ENCODE peak calls at places on chromosomes 5 and 9, in four cellular contexts. S is left lung, X is left ventricle myocardium inferior, I is WERI-Rb-1. J is an unnamed sample.

GRCh38 chr5:172796306-172796705 is 25.3 kb upstream of the DUSP1 start:
- DNase-seq in I (no peak), X (no peak), S (no peak), J (no peak)

GRCh38 chr5:151079838-151080619 is 805 bp downstream of the TNIP1 start:
- DNase-seq in S (no peak), X (no peak), I (no peak), J (peak; percentile 85)

GRCh38 chr5:136023935-136024645 is 4.7 kb upstream of the TGFBI start:
- DNase-seq in I (no peak), S (no peak), X (no peak), J (no peak)

GRCh38 chr9:132562313-132562588 is 20.2 kb upstream of the BARHL1 start:
- DNase-seq in I (no peak), S (no peak), X (no peak), J (no peak)

GRCh38 chr5:96934291-96934694 is 1.6 kb upstream of the LNPEP start:
- DNase-seq in S (no peak), X (no peak), I (no peak), J (peak; percentile 15)

GRCh38 chr9:34380511-34381315 is 4.0 kb upstream of the MYORG start:
- DNase-seq in I (no peak), X (peak; percentile 84), S (peak; percentile 95), J (peak; percentile 91)

GRCh38 chr5:14144586-14145355 is 1.6 kb downstream of the TRIO start:
- DNase-seq in I (peak; percentile 67), S (peak; percentile 91), X (peak; percentile 64), J (peak; percentile 72)

GRCh38 chr9:95808001-95808400 is 67.5 kb upstream of the ERCC6L2 start:
- DNase-seq in S (no peak), X (no peak), I (no peak), J (no peak)

GRCh38 chr9:123680382-123680781 is 249.5 kb downstream of the DENND1A start:
- DNase-seq in X (no peak), S (no peak), I (peak; percentile 82), J (no peak)

GRCh38 chr5:138716456-138716924 is 36.7 kb upstream of the CTNNA1 start:
- DNase-seq in X (no peak), S (no peak), I (no peak), J (no peak)

GRCh38 chr9:112624711-112625707 is 92.9 kb downstream of the INIP start:
- DNase-seq in X (no peak), I (no peak), S (no peak), J (no peak)

GRCh38 chr5:170273968-170274710 is 23.4 kb downstream of the LCP2 start:
- DNase-seq in X (no peak), I (no peak), S (no peak), J (peak; percentile 23)

GRCh38 chr5:137563646-137564474 is 64.7 kb upstream of the SPOCK1 start:
- DNase-seq in X (no peak), I (no peak), S (no peak), J (peak; percentile 50)

GRCh38 chr5:30849801-30850370 is 343.6 kb upstream of the CDH6 start:
- DNase-seq in X (no peak), I (no peak), S (no peak), J (peak; percentile 2)

GRCh38 chr5:5700549-5700948 is 278.1 kb downstream of the ICE1 start:
- DNase-seq in I (no peak), X (no peak), S (no peak), J (no peak)

GRCh38 chr9:137784046-137784445 is 93.5 kb upstream of the CACNA1B start:
- DNase-seq in S (no peak), I (no peak), X (no peak), J (peak; percentile 17)

GRCh38 chr5:42858709-42859108 is 47.0 kb upstream of the SELENOP start:
- DNase-seq in I (no peak), X (no peak), S (no peak), J (no peak)

DNA sequence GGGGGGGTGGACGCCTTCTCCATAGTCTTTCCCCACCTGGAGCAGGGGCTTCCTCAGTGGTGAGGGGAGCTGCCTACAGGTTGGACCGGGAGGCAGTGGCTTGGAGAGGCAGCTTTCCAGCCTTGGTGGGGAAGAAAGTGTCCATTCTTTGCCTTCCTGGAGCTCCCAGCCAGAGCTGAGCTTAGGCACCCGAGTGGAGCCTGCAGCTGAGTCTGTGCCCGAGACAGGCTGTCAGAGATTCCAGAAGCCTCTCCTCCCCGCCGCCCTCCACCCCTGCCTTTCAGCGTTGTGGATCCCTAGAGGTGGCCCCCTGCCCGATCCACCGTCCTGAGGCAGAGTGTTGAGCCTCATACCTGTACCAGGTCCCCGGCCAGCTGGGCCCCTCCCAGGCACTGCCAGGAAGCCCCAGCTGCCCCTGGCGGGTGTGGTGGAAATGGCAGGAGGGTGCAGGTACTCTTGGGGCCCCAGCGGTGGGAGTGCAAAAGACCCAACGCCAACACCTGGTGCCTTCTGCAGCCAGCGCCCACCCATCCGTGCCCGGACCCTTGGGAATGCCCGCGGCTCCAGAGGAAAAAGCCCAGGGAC is 112.0 kb downstream of the RXRA start:
- DNase-seq in X (no peak), S (no peak), I (no peak), J (no peak)
- TF ChIP-seq CTCF in X (no peak), S (no peak), I (no peak), J (no peak)

GRCh38 chr5:141039517-141039916 is 11.7 kb upstream of the PCDHB1 start:
- DNase-seq in S (no peak), X (no peak), I (no peak), J (peak; percentile 38)

GRCh38 chr5:141041427-141041785 is 9.8 kb upstream of the PCDHB1 start:
- DNase-seq in I (no peak), S (no peak), X (no peak), J (no peak)

GRCh38 chr5:141039061-141039460 is 12.1 kb upstream of the PCDHB1 start:
- DNase-seq in S (no peak), I (no peak), X (no peak), J (no peak)

GRCh38 chr5:141040763-141041426 is 10.3 kb upstream of the PCDHB1 start:
- DNase-seq in S (peak; percentile 85), X (peak; percentile 88), I (peak; percentile 98), J (peak; percentile 99)

GRCh38 chr5:141040093-141040762 is 10.9 kb upstream of the PCDHB1 start:
- DNase-seq in S (peak; percentile 83), X (peak; percentile 20), I (peak; percentile 80), J (peak; percentile 90)
- H3K27ac ChIP-seq in S (peak overlapping the region; percentile 63), X (no peak overlapping the region), I (peak overlapping the region; percentile 99), J (peak overlapping the region; percentile 37)

DNA sequence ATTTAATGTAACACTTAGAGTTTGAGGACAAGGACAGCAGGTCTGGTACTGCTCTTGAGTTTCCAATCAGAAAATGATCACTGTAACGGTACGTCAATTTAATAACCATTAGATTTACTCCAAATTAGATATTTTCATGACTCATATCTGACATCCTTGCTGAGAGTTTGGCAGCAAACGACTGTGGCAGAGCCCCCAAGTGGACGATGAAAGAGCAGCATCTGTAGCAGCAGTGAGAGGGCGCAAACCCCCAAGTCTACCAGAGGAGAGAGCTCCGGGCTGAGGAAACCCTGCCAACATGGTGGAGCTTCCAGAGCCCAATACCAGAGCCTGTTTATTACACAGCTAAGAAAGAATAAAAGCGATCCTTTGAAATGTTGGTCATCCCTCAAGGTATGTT is 73.2 kb upstream of the EPB41L4A start:
- DNase-seq in S (peak; percentile 43), X (peak; percentile 56), I (peak; percentile 75), J (peak; percentile 76)
- TF ChIP-seq CTCF in S (peak; percentile 32), X (peak; percentile 75), I (peak; percentile 84), J (peak; percentile 56)

GRCh38 chr9:94655739-94656138 is 16.4 kb upstream of the FBP1 start:
- DNase-seq in I (no peak), S (no peak), X (no peak), J (no peak)

GRCh38 chr9:94654165-94654894 is 15.0 kb upstream of the FBP1 start:
- DNase-seq in S (no peak), I (no peak), X (no peak), J (no peak)

GRCh38 chr9:94656976-94657375 is 17.7 kb upstream of the FBP1 start:
- DNase-seq in S (no peak), I (no peak), X (no peak), J (no peak)

GRCh38 chr9:94650924-94651323 is 11.6 kb upstream of the FBP1 start:
- DNase-seq in X (no peak), I (no peak), S (no peak), J (no peak)

GRCh38 chr9:94656190-94656589 is 16.9 kb upstream of the FBP1 start:
- DNase-seq in S (no peak), X (no peak), I (no peak), J (no peak)
- H3K27ac ChIP-seq in S (peak overlapping the region; percentile 15), X (no peak overlapping the region), I (no peak overlapping the region), J (no peak overlapping the region)

J was measured in RWPE1.